ENCODE peak calls at places on chromosomes 16 and 17, in seven cellular contexts. One of them, this sample, is unnamed.

GRCh38 chr17:73066148-73066884 is 26.2 kb downstream of the SLC39A11 start:
- DNase-seq in WTC11: no peak
- DNase-seq in MM.1S: no peak
- DNase-seq in BJ: no peak
- DNase-seq in left ventricle myocardium inferior: no peak
- DNase-seq in HFF-Myc: no peak
- DNase-seq in heart right ventricle: no peak
- DNase-seq in this sample: no peak

GRCh38 chr17:1031711-1032110 is 34.8 kb downstream of the TIMM22 start:
- DNase-seq in WTC11: peak
- DNase-seq in MM.1S: no peak
- DNase-seq in BJ: no peak
- DNase-seq in left ventricle myocardium inferior: peak
- DNase-seq in HFF-Myc: no peak
- DNase-seq in heart right ventricle: peak
- DNase-seq in this sample: no peak

GRCh38 chr16:89646270-89646669 is 11.2 kb downstream of the CHMP1A start:
- DNase-seq in WTC11: no peak
- DNase-seq in MM.1S: no peak
- DNase-seq in BJ: no peak
- DNase-seq in left ventricle myocardium inferior: no peak
- DNase-seq in HFF-Myc: no peak
- DNase-seq in heart right ventricle: no peak
- DNase-seq in this sample: no peak

GRCh38 chr16:8583199-8583598 is 7.1 kb downstream of the TMEM114 start:
- DNase-seq in WTC11: no peak
- DNase-seq in MM.1S: no peak
- DNase-seq in BJ: no peak
- DNase-seq in left ventricle myocardium inferior: no peak
- DNase-seq in HFF-Myc: no peak
- DNase-seq in heart right ventricle: no peak
- DNase-seq in this sample: no peak

GRCh38 chr17:59513934-59514841 is 51.2 kb upstream of the DHX40 start:
- DNase-seq in WTC11: no peak
- DNase-seq in MM.1S: no peak
- DNase-seq in BJ: no peak
- DNase-seq in left ventricle myocardium inferior: peak
- DNase-seq in HFF-Myc: peak
- DNase-seq in heart right ventricle: peak
- DNase-seq in this sample: no peak

GRCh38 chr16:83792391-83792790 is 15.4 kb upstream of the HSBP1 start:
- DNase-seq in WTC11: no peak
- DNase-seq in MM.1S: no peak
- DNase-seq in BJ: no peak
- DNase-seq in left ventricle myocardium inferior: no peak
- DNase-seq in HFF-Myc: no peak
- DNase-seq in heart right ventricle: no peak
- DNase-seq in this sample: no peak

GRCh38 chr16:86975445-86975844 is 341.7 kb downstream of the C16orf95 start:
- DNase-seq in WTC11: peak
- DNase-seq in MM.1S: no peak
- DNase-seq in BJ: no peak
- DNase-seq in left ventricle myocardium inferior: no peak
- DNase-seq in HFF-Myc: peak
- DNase-seq in heart right ventricle: no peak
- DNase-seq in this sample: peak

GRCh38 chr16:85557083-85557975 is 55.8 kb upstream of the GSE1 start:
- DNase-seq in WTC11: no peak
- DNase-seq in MM.1S: peak
- DNase-seq in BJ: no peak
- DNase-seq in left ventricle myocardium inferior: no peak
- DNase-seq in HFF-Myc: no peak
- DNase-seq in heart right ventricle: no peak
- DNase-seq in this sample: peak

GRCh38 chr17:76262732-76263344 is 2.3 kb upstream of the UBALD2 start:
- DNase-seq in WTC11: no peak
- DNase-seq in MM.1S: peak
- DNase-seq in BJ: no peak
- DNase-seq in left ventricle myocardium inferior: no peak
- DNase-seq in HFF-Myc: no peak
- DNase-seq in heart right ventricle: no peak
- DNase-seq in this sample: peak

GRCh38 chr17:44121997-44122824 is 1.2 kb downstream of the HDAC5 start:
- DNase-seq in WTC11: no peak
- DNase-seq in MM.1S: no peak
- DNase-seq in BJ: no peak
- DNase-seq in left ventricle myocardium inferior: no peak
- DNase-seq in HFF-Myc: no peak
- DNase-seq in heart right ventricle: no peak
- DNase-seq in this sample: no peak

GRCh38 chr17:39591958-39592954 is 15.5 kb downstream of the NEUROD2 start:
- DNase-seq in WTC11: peak
- DNase-seq in MM.1S: peak
- DNase-seq in BJ: no peak
- DNase-seq in left ventricle myocardium inferior: no peak
- DNase-seq in HFF-Myc: peak
- DNase-seq in heart right ventricle: peak
- DNase-seq in this sample: peak

GRCh38 chr16:85718682-85719081 is 29.9 kb upstream of the GINS2 start:
- DNase-seq in WTC11: peak
- DNase-seq in MM.1S: peak
- DNase-seq in BJ: no peak
- DNase-seq in left ventricle myocardium inferior: no peak
- DNase-seq in HFF-Myc: no peak
- DNase-seq in heart right ventricle: no peak
- DNase-seq in this sample: no peak

DNA sequence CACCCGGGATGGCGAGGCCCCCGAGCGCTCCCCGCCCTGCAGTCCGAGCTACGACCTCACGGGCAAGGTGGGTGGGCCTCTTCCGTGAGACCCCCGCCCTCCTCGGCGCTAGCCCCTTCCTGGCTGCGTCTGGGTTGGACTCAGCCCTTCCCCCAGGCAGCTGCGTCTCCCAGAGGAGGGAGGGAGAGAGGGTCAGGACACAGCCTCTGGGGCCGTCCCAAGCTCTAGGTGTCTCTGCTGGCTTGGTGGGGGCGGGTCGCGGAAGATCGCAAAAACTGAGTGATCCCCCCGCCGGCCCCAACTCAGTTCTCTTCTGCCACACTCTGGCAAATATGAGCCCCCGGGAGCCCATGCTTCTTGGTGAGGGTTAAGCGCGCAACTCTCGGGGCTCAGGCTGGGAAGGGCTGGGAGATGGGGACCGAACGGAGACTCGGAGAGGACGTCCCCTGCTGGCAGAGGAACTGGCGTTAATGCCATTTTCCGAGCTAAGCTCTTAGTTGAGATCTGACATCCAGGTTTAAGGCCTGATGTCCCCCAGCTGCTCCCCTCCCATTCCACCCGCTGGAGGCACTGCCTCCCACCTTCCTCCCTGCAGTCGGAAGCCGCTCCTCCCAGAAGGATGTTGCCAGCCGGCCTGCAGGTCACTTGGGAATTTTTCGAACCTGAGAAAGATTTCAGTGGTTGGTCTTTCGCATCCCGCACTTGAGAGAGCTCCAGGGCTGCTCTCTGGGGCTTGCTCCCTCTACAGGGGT is 419 bp downstream of the RAB37 start:
- DNase-seq in WTC11: peak
- DNase-seq in MM.1S: peak
- DNase-seq in BJ: no peak
- DNase-seq in left ventricle myocardium inferior: no peak
- DNase-seq in HFF-Myc: no peak
- DNase-seq in heart right ventricle: no peak
- DNase-seq in this sample: peak
- TF ChIP-seq CTCF in WTC11: no peak
- TF ChIP-seq CTCF in MM.1S: peak
- TF ChIP-seq CTCF in BJ: peak
- TF ChIP-seq CTCF in left ventricle myocardium inferior: peak
- TF ChIP-seq CTCF in HFF-Myc: peak
- TF ChIP-seq CTCF in heart right ventricle: no peak
- TF ChIP-seq CTCF in this sample: peak

GRCh38 chr16:80341242-80341641 is 199.6 kb upstream of the DYNLRB2 start:
- DNase-seq in WTC11: no peak
- DNase-seq in MM.1S: no peak
- DNase-seq in BJ: no peak
- DNase-seq in left ventricle myocardium inferior: no peak
- DNase-seq in HFF-Myc: no peak
- DNase-seq in heart right ventricle: no peak
- DNase-seq in this sample: no peak
- TF ChIP-seq CTCF in WTC11: no peak
- TF ChIP-seq CTCF in MM.1S: no peak
- TF ChIP-seq CTCF in BJ: no peak
- TF ChIP-seq CTCF in left ventricle myocardium inferior: no peak
- TF ChIP-seq CTCF in HFF-Myc: no peak
- TF ChIP-seq CTCF in heart right ventricle: no peak
- TF ChIP-seq CTCF in this sample: no peak

GRCh38 chr17:48231995-48232729 is 124.6 kb downstream of the SNX11 start:
- DNase-seq in WTC11: no peak
- DNase-seq in MM.1S: no peak
- DNase-seq in BJ: no peak
- DNase-seq in left ventricle myocardium inferior: no peak
- DNase-seq in HFF-Myc: no peak
- DNase-seq in heart right ventricle: no peak
- DNase-seq in this sample: no peak

GRCh38 chr17:48223945-48224344 is 116.4 kb downstream of the SNX11 start:
- DNase-seq in WTC11: no peak
- DNase-seq in MM.1S: no peak
- DNase-seq in BJ: no peak
- DNase-seq in left ventricle myocardium inferior: no peak
- DNase-seq in HFF-Myc: no peak
- DNase-seq in heart right ventricle: no peak
- DNase-seq in this sample: no peak

GRCh38 chr17:48225725-48226567 is 118.4 kb downstream of the SNX11 start:
- DNase-seq in WTC11: no peak
- DNase-seq in MM.1S: no peak
- DNase-seq in BJ: no peak
- DNase-seq in left ventricle myocardium inferior: no peak
- DNase-seq in HFF-Myc: no peak
- DNase-seq in heart right ventricle: no peak
- DNase-seq in this sample: no peak

DNA sequence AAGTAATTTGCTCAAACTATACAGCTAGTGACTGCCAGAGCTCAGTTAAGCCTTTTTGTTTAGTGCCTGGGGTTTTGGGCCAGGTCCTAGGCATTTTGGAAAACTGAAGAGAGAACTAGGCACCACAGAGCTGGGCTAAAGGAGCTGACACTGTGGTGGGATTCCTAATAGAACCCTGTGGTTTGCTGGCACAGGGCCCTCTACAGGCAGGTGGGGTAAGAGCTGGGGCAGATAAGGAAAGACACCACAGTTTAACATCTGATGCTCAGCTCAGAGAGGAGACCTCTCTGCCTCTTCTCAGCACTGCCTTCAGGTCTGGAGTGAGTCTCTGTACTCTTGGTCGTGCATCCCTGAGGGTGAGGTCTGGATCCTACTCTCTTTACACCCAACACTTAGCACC is 121.2 kb downstream of the SNX11 start:
- DNase-seq in WTC11: peak
- DNase-seq in MM.1S: no peak
- DNase-seq in BJ: no peak
- DNase-seq in left ventricle myocardium inferior: no peak
- DNase-seq in HFF-Myc: no peak
- DNase-seq in heart right ventricle: no peak
- DNase-seq in this sample: no peak
- TF ChIP-seq CTCF in WTC11: no peak
- TF ChIP-seq CTCF in MM.1S: peak
- TF ChIP-seq CTCF in BJ: no peak
- TF ChIP-seq CTCF in left ventricle myocardium inferior: no peak
- TF ChIP-seq CTCF in HFF-Myc: no peak
- TF ChIP-seq CTCF in heart right ventricle: no peak
- TF ChIP-seq CTCF in this sample: no peak

GRCh38 chr16:28192811-28193529 is 18.8 kb downstream of the XPO6 start:
- DNase-seq in WTC11: no peak
- DNase-seq in MM.1S: no peak
- DNase-seq in BJ: no peak
- DNase-seq in left ventricle myocardium inferior: no peak
- DNase-seq in HFF-Myc: no peak
- DNase-seq in heart right ventricle: no peak
- DNase-seq in this sample: peak
- TF ChIP-seq CTCF in WTC11: no peak
- TF ChIP-seq CTCF in MM.1S: no peak
- TF ChIP-seq CTCF in BJ: no peak
- TF ChIP-seq CTCF in left ventricle myocardium inferior: no peak
- TF ChIP-seq CTCF in HFF-Myc: no peak
- TF ChIP-seq CTCF in heart right ventricle: no peak
- TF ChIP-seq CTCF in this sample: no peak

GRCh38 chr17:65261682-65262636 is 124.8 kb downstream of the RGS9 start:
- DNase-seq in WTC11: no peak
- DNase-seq in MM.1S: no peak
- DNase-seq in BJ: no peak
- DNase-seq in left ventricle myocardium inferior: no peak
- DNase-seq in HFF-Myc: no peak
- DNase-seq in heart right ventricle: no peak
- DNase-seq in this sample: no peak
- TF ChIP-seq CTCF in WTC11: no peak
- TF ChIP-seq CTCF in MM.1S: no peak
- TF ChIP-seq CTCF in BJ: no peak
- TF ChIP-seq CTCF in left ventricle myocardium inferior: no peak
- TF ChIP-seq CTCF in HFF-Myc: no peak
- TF ChIP-seq CTCF in heart right ventricle: no peak
- TF ChIP-seq CTCF in this sample: no peak

This sample was measured in activated CD8-positive, alpha-beta T cell treated with anti-CD3 and anti-CD28 coated beads for 36 hours.